ENCODE peak calls at places on chromosome 9, in nine cellular contexts. One of them, this sample, is unnamed.

GRCh38 chr9:76595645-76596044 is 136.7 kb downstream of the GCNT1 start:
- DNase-seq in activated CD8-positive, alpha-beta T cell treated with anti-CD3 and anti-CD28 coated beads for 36 hours: no peak
- DNase-seq in IMR-90: no peak
- DNase-seq in H1: no peak
- DNase-seq in Panc1: no peak
- DNase-seq in tibial nerve: no peak
- DNase-seq in neural progenitor cell: no peak
- DNase-seq in WERI-Rb-1: no peak
- DNase-seq in Calu3: no peak
- DNase-seq in this sample: no peak

GRCh38 chr9:73152953-73153352 is 1.3 kb downstream of the ANXA1 start:
- DNase-seq in activated CD8-positive, alpha-beta T cell treated with anti-CD3 and anti-CD28 coated beads for 36 hours: peak; percentile 33
- DNase-seq in IMR-90: no peak
- DNase-seq in H1: no peak
- DNase-seq in Panc1: no peak
- DNase-seq in tibial nerve: no peak
- DNase-seq in neural progenitor cell: no peak
- DNase-seq in WERI-Rb-1: no peak
- DNase-seq in Calu3: no peak
- DNase-seq in this sample: no peak

GRCh38 chr9:97594414-97594921 is 38.7 kb downstream of the TSTD2 start:
- DNase-seq in activated CD8-positive, alpha-beta T cell treated with anti-CD3 and anti-CD28 coated beads for 36 hours: no peak
- DNase-seq in IMR-90: no peak
- DNase-seq in H1: no peak
- DNase-seq in Panc1: no peak
- DNase-seq in tibial nerve: no peak
- DNase-seq in neural progenitor cell: no peak
- DNase-seq in WERI-Rb-1: no peak
- DNase-seq in Calu3: no peak
- DNase-seq in this sample: no peak

GRCh38 chr9:113548221-113549041 is 84.9 kb downstream of the RGS3 start:
- DNase-seq in activated CD8-positive, alpha-beta T cell treated with anti-CD3 and anti-CD28 coated beads for 36 hours: peak; percentile 64
- DNase-seq in IMR-90: no peak
- DNase-seq in H1: no peak
- DNase-seq in Panc1: no peak
- DNase-seq in tibial nerve: no peak
- DNase-seq in neural progenitor cell: peak; percentile 20
- DNase-seq in WERI-Rb-1: no peak
- DNase-seq in Calu3: peak; percentile 68
- DNase-seq in this sample: no peak

GRCh38 chr9:107153336-107153735 is 129.7 kb upstream of the RAD23B start:
- DNase-seq in activated CD8-positive, alpha-beta T cell treated with anti-CD3 and anti-CD28 coated beads for 36 hours: no peak
- DNase-seq in IMR-90: peak; percentile 16
- DNase-seq in H1: no peak
- DNase-seq in Panc1: no peak
- DNase-seq in tibial nerve: no peak
- DNase-seq in neural progenitor cell: no peak
- DNase-seq in WERI-Rb-1: no peak
- DNase-seq in Calu3: no peak
- DNase-seq in this sample: no peak

GRCh38 chr9:84919498-84919897 is 250.0 kb downstream of the NTRK2 start:
- DNase-seq in activated CD8-positive, alpha-beta T cell treated with anti-CD3 and anti-CD28 coated beads for 36 hours: no peak
- DNase-seq in IMR-90: no peak
- DNase-seq in H1: no peak
- DNase-seq in Panc1: no peak
- DNase-seq in tibial nerve: no peak
- DNase-seq in neural progenitor cell: no peak
- DNase-seq in WERI-Rb-1: no peak
- DNase-seq in Calu3: no peak
- DNase-seq in this sample: no peak

GRCh38 chr9:135907006-135907434 is 326 bp downstream of the CAMSAP1 start:
- DNase-seq in activated CD8-positive, alpha-beta T cell treated with anti-CD3 and anti-CD28 coated beads for 36 hours: peak; percentile 42
- DNase-seq in IMR-90: peak; percentile 28
- DNase-seq in H1: no peak
- DNase-seq in Panc1: no peak
- DNase-seq in tibial nerve: no peak
- DNase-seq in neural progenitor cell: peak; percentile 89
- DNase-seq in WERI-Rb-1: no peak
- DNase-seq in Calu3: no peak
- DNase-seq in this sample: peak; percentile 63

GRCh38 chr9:137592767-137593166 is 2.5 kb upstream of the ZMYND19 start:
- DNase-seq in activated CD8-positive, alpha-beta T cell treated with anti-CD3 and anti-CD28 coated beads for 36 hours: no peak
- DNase-seq in IMR-90: no peak
- DNase-seq in H1: no peak
- DNase-seq in Panc1: no peak
- DNase-seq in tibial nerve: no peak
- DNase-seq in neural progenitor cell: no peak
- DNase-seq in WERI-Rb-1: no peak
- DNase-seq in Calu3: no peak
- DNase-seq in this sample: no peak

GRCh38 chr9:82101475-82101874 is 112.9 kb downstream of the SPATA31D1 start:
- DNase-seq in activated CD8-positive, alpha-beta T cell treated with anti-CD3 and anti-CD28 coated beads for 36 hours: no peak
- DNase-seq in IMR-90: no peak
- DNase-seq in H1: no peak
- DNase-seq in Panc1: no peak
- DNase-seq in tibial nerve: no peak
- DNase-seq in neural progenitor cell: peak; percentile 11
- DNase-seq in WERI-Rb-1: no peak
- DNase-seq in Calu3: no peak
- DNase-seq in this sample: no peak

GRCh38 chr9:70495514-70495913 is 81.1 kb upstream of the KLF9 start:
- DNase-seq in activated CD8-positive, alpha-beta T cell treated with anti-CD3 and anti-CD28 coated beads for 36 hours: no peak
- DNase-seq in IMR-90: no peak
- DNase-seq in H1: no peak
- DNase-seq in Panc1: no peak
- DNase-seq in tibial nerve: no peak
- DNase-seq in neural progenitor cell: no peak
- DNase-seq in WERI-Rb-1: no peak
- DNase-seq in Calu3: no peak
- DNase-seq in this sample: no peak

GRCh38 chr9:68955281-68955680 is 58.6 kb downstream of the PRKACG start:
- DNase-seq in activated CD8-positive, alpha-beta T cell treated with anti-CD3 and anti-CD28 coated beads for 36 hours: peak; percentile 14
- DNase-seq in IMR-90: no peak
- DNase-seq in H1: no peak
- DNase-seq in Panc1: no peak
- DNase-seq in tibial nerve: no peak
- DNase-seq in neural progenitor cell: no peak
- DNase-seq in WERI-Rb-1: no peak
- DNase-seq in Calu3: no peak
- DNase-seq in this sample: no peak

GRCh38 chr9:90065851-90066250 is 461.0 kb downstream of the GADD45G start:
- DNase-seq in activated CD8-positive, alpha-beta T cell treated with anti-CD3 and anti-CD28 coated beads for 36 hours: no peak
- DNase-seq in IMR-90: no peak
- DNase-seq in H1: no peak
- DNase-seq in Panc1: no peak
- DNase-seq in tibial nerve: no peak
- DNase-seq in neural progenitor cell: no peak
- DNase-seq in WERI-Rb-1: no peak
- DNase-seq in Calu3: no peak
- DNase-seq in this sample: no peak

GRCh38 chr9:135551456-135551855 is 5.5 kb downstream of the OBP2A start:
- DNase-seq in activated CD8-positive, alpha-beta T cell treated with anti-CD3 and anti-CD28 coated beads for 36 hours: no peak
- DNase-seq in IMR-90: no peak
- DNase-seq in H1: no peak
- DNase-seq in Panc1: no peak
- DNase-seq in tibial nerve: no peak
- DNase-seq in neural progenitor cell: no peak
- DNase-seq in WERI-Rb-1: no peak
- DNase-seq in Calu3: no peak
- DNase-seq in this sample: no peak

GRCh38 chr9:8782237-8782636 is 982.7 kb upstream of the DMAC1 start:
- DNase-seq in activated CD8-positive, alpha-beta T cell treated with anti-CD3 and anti-CD28 coated beads for 36 hours: no peak
- DNase-seq in IMR-90: no peak
- DNase-seq in H1: no peak
- DNase-seq in Panc1: no peak
- DNase-seq in tibial nerve: no peak
- DNase-seq in neural progenitor cell: no peak
- DNase-seq in WERI-Rb-1: no peak
- DNase-seq in Calu3: no peak
- DNase-seq in this sample: no peak

GRCh38 chr9:121744002-121744686 is 92.7 kb downstream of the DAB2IP start:
- DNase-seq in activated CD8-positive, alpha-beta T cell treated with anti-CD3 and anti-CD28 coated beads for 36 hours: peak; percentile 80
- DNase-seq in IMR-90: peak; percentile 43
- DNase-seq in H1: no peak
- DNase-seq in Panc1: no peak
- DNase-seq in tibial nerve: peak; percentile 52
- DNase-seq in neural progenitor cell: peak; percentile 46
- DNase-seq in WERI-Rb-1: peak; percentile 80
- DNase-seq in Calu3: peak; percentile 68
- DNase-seq in this sample: peak; percentile 67

DNA sequence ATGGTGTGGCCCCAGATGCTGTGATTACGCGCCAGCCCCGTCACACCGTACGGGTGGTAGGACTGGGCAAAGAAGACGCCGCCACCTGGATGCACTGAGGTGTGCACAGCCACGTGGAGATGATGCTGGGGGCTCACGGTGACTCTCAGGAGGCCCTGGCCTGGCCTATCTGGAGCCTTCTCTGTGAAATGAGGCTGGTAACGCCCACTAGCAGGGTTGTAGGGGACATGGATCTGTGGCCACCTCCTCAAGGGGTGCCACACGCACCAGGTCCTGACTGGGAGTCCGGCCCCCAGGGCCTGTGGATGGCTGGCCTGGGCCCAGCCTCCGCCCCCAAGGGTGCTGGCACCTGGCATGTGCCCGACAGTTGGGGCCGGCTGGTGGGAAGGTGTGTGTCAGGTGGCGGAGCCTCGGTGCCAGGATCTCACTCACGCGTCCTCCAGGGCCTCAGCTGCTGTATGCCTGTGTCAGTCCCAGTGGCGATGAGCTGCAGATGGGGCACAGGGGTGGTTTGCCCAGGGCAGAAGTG is 32.4 kb downstream of the NEK6 start:
- DNase-seq in activated CD8-positive, alpha-beta T cell treated with anti-CD3 and anti-CD28 coated beads for 36 hours: no peak
- DNase-seq in IMR-90: no peak
- DNase-seq in H1: no peak
- DNase-seq in Panc1: no peak
- DNase-seq in tibial nerve: no peak
- DNase-seq in neural progenitor cell: no peak
- DNase-seq in WERI-Rb-1: no peak
- DNase-seq in Calu3: no peak
- DNase-seq in this sample: no peak
- TF ChIP-seq CTCF in activated CD8-positive, alpha-beta T cell treated with anti-CD3 and anti-CD28 coated beads for 36 hours: no peak
- TF ChIP-seq CTCF in IMR-90: no peak
- TF ChIP-seq CTCF in H1: no peak
- TF ChIP-seq CTCF in Panc1: no peak
- TF ChIP-seq CTCF in tibial nerve: no peak
- TF ChIP-seq CTCF in neural progenitor cell: no peak
- TF ChIP-seq CTCF in WERI-Rb-1: no peak
- TF ChIP-seq CTCF in Calu3: no peak
- TF ChIP-seq CTCF in this sample: no peak

DNA sequence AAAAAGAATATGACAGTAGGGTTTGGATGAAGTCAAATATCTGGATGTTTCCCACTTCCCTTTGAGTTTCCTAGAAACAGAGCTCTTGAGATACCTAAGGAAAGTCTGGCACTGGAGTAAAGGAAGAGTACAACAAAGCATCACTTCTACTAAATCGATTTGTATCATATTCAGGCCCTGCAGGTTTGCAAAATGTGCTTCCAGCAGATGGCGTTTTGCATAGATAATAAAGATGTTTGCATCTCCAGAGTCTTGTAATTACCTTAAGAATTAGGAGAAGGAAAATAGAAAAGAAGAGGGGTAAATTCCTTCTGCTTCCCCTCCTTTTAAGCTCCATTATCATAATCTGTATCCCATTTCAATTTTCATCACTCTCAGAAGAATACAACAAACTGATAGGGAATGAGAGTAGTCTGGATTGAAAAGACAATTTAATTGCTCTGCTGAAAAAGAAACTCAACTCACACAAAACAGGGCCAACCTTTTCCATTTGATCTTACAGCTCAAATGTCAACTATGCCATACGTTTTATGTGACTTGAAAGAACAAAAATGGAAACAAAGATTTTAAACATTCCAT is 380.4 kb downstream of the PTPRD start:
- DNase-seq in activated CD8-positive, alpha-beta T cell treated with anti-CD3 and anti-CD28 coated beads for 36 hours: no peak
- DNase-seq in IMR-90: peak; percentile 1
- DNase-seq in H1: no peak
- DNase-seq in Panc1: no peak
- DNase-seq in tibial nerve: no peak
- DNase-seq in neural progenitor cell: no peak
- DNase-seq in WERI-Rb-1: no peak
- DNase-seq in Calu3: no peak
- DNase-seq in this sample: no peak
- TF ChIP-seq CTCF in activated CD8-positive, alpha-beta T cell treated with anti-CD3 and anti-CD28 coated beads for 36 hours: no peak
- TF ChIP-seq CTCF in IMR-90: peak; percentile 26
- TF ChIP-seq CTCF in H1: no peak
- TF ChIP-seq CTCF in Panc1: peak; percentile 6
- TF ChIP-seq CTCF in tibial nerve: no peak
- TF ChIP-seq CTCF in neural progenitor cell: peak; percentile 30
- TF ChIP-seq CTCF in WERI-Rb-1: no peak
- TF ChIP-seq CTCF in Calu3: no peak
- TF ChIP-seq CTCF in this sample: no peak

GRCh38 chr9:93659044-93659836 is 82.9 kb downstream of the PHF2 start:
- DNase-seq in activated CD8-positive, alpha-beta T cell treated with anti-CD3 and anti-CD28 coated beads for 36 hours: no peak
- DNase-seq in IMR-90: no peak
- DNase-seq in H1: no peak
- DNase-seq in Panc1: no peak
- DNase-seq in tibial nerve: no peak
- DNase-seq in neural progenitor cell: no peak
- DNase-seq in WERI-Rb-1: peak; percentile 5
- DNase-seq in Calu3: no peak
- DNase-seq in this sample: peak; percentile 10

GRCh38 chr9:93661591-93661990 is 85.2 kb downstream of the PHF2 start:
- DNase-seq in activated CD8-positive, alpha-beta T cell treated with anti-CD3 and anti-CD28 coated beads for 36 hours: no peak
- DNase-seq in IMR-90: no peak
- DNase-seq in H1: no peak
- DNase-seq in Panc1: no peak
- DNase-seq in tibial nerve: no peak
- DNase-seq in neural progenitor cell: no peak
- DNase-seq in WERI-Rb-1: no peak
- DNase-seq in Calu3: no peak
- DNase-seq in this sample: no peak

GRCh38 chr9:93662016-93662638 is 85.7 kb downstream of the PHF2 start:
- DNase-seq in activated CD8-positive, alpha-beta T cell treated with anti-CD3 and anti-CD28 coated beads for 36 hours: no peak
- DNase-seq in IMR-90: no peak
- DNase-seq in H1: no peak
- DNase-seq in Panc1: no peak
- DNase-seq in tibial nerve: no peak
- DNase-seq in neural progenitor cell: no peak
- DNase-seq in WERI-Rb-1: no peak
- DNase-seq in Calu3: no peak
- DNase-seq in this sample: no peak

GRCh38 chr9:93659837-93660177 is 83.4 kb downstream of the PHF2 start:
- DNase-seq in activated CD8-positive, alpha-beta T cell treated with anti-CD3 and anti-CD28 coated beads for 36 hours: no peak
- DNase-seq in IMR-90: peak; percentile 15
- DNase-seq in H1: no peak
- DNase-seq in Panc1: no peak
- DNase-seq in tibial nerve: no peak
- DNase-seq in neural progenitor cell: no peak
- DNase-seq in WERI-Rb-1: peak; percentile 4
- DNase-seq in Calu3: no peak
- DNase-seq in this sample: no peak

GRCh38 chr9:93660647-93661046 is 84.3 kb downstream of the PHF2 start:
- DNase-seq in activated CD8-positive, alpha-beta T cell treated with anti-CD3 and anti-CD28 coated beads for 36 hours: no peak
- DNase-seq in IMR-90: no peak
- DNase-seq in H1: no peak
- DNase-seq in Panc1: no peak
- DNase-seq in tibial nerve: peak; percentile 8
- DNase-seq in neural progenitor cell: no peak
- DNase-seq in WERI-Rb-1: peak; percentile 6
- DNase-seq in Calu3: no peak
- DNase-seq in this sample: no peak
- TF ChIP-seq CTCF in activated CD8-positive, alpha-beta T cell treated with anti-CD3 and anti-CD28 coated beads for 36 hours: no peak
- TF ChIP-seq CTCF in IMR-90: no peak
- TF ChIP-seq CTCF in H1: no peak
- TF ChIP-seq CTCF in Panc1: no peak
- TF ChIP-seq CTCF in tibial nerve: no peak
- TF ChIP-seq CTCF in neural progenitor cell: no peak
- TF ChIP-seq CTCF in WERI-Rb-1: peak; percentile 36
- TF ChIP-seq CTCF in Calu3: no peak
- TF ChIP-seq CTCF in this sample: no peak

GRCh38 chr9:120383999-120384924 is 195.7 kb downstream of the CDK5RAP2 start:
- DNase-seq in activated CD8-positive, alpha-beta T cell treated with anti-CD3 and anti-CD28 coated beads for 36 hours: no peak
- DNase-seq in IMR-90: peak; percentile 65
- DNase-seq in H1: no peak
- DNase-seq in Panc1: no peak
- DNase-seq in tibial nerve: no peak
- DNase-seq in neural progenitor cell: peak; percentile 52
- DNase-seq in WERI-Rb-1: no peak
- DNase-seq in Calu3: no peak
- DNase-seq in this sample: no peak
- TF ChIP-seq CTCF in activated CD8-positive, alpha-beta T cell treated with anti-CD3 and anti-CD28 coated beads for 36 hours: no peak
- TF ChIP-seq CTCF in IMR-90: no peak
- TF ChIP-seq CTCF in H1: no peak
- TF ChIP-seq CTCF in Panc1: no peak
- TF ChIP-seq CTCF in tibial nerve: no peak
- TF ChIP-seq CTCF in neural progenitor cell: peak; percentile 22
- TF ChIP-seq CTCF in WERI-Rb-1: no peak
- TF ChIP-seq CTCF in Calu3: no peak
- TF ChIP-seq CTCF in this sample: no peak

This sample was measured in glutamatergic neuron.